ENCODE peak calls at places on chromosome 19, in four cellular contexts. D, P, Y and F are unnamed samples.

GRCh38 chr19:7159105-7159933 is 89.8 kb downstream of the ZNF557 start:
- DNase-seq in D (no peak), P (peak; percentile 53), Y (no peak), F (no peak)

GRCh38 chr19:39839678-39840327 is 5.8 kb upstream of the DYRK1B start:
- DNase-seq in D (no peak), P (no peak), Y (no peak), F (no peak)

GRCh38 chr19:33055718-33056117 is 9.0 kb downstream of the RHPN2 start:
- DNase-seq in D (no peak), P (no peak), Y (peak; percentile 21), F (no peak)

GRCh38 chr19:685457-685931 is 9.3 kb downstream of the FSTL3 start:
- DNase-seq in D (no peak), P (no peak), Y (no peak), F (no peak)

GRCh38 chr19:4971424-4971793 is 2.5 kb downstream of the KDM4B start:
- DNase-seq in D (peak; percentile 5), P (no peak), Y (no peak), F (no peak)

GRCh38 chr19:48190288-48191284 is 20.1 kb downstream of the ZSWIM9 start:
- DNase-seq in D (peak; percentile 36), P (no peak), Y (no peak), F (no peak)

GRCh38 chr19:459724-460511 is 915 bp downstream of the SHC2 start:
- DNase-seq in D (no peak), P (peak; percentile 52), Y (peak; percentile 60), F (no peak)

GRCh38 chr19:28715157-28715556 is 497.8 kb downstream of the UQCRFS1 start:
- DNase-seq in D (no peak), P (no peak), Y (no peak), F (no peak)

GRCh38 chr19:27736225-27736624 is 1476.7 kb downstream of the UQCRFS1 start:
- DNase-seq in D (no peak), P (no peak), Y (no peak), F (no peak)

GRCh38 chr19:35977446-35978222 is 17.4 kb upstream of the SDHAF1 start:
- DNase-seq in D (no peak), P (no peak), Y (no peak), F (no peak)

GRCh38 chr19:50496189-50497029 is 14.6 kb downstream of the JOSD2 start:
- DNase-seq in D (no peak), P (no peak), Y (no peak), F (peak; percentile 36)

GRCh38 chr19:50833117-50833801 is at the start of gene KLK15:
- DNase-seq in D (no peak), P (no peak), Y (no peak), F (no peak)

GRCh38 chr19:42487798-42488178 is 40.5 kb downstream of the CEACAM1 start:
- DNase-seq in D (no peak), P (no peak), Y (no peak), F (no peak)

GRCh38 chr19:34319785-34320184 is 45.2 kb upstream of the GPI start:
- DNase-seq in D (no peak), P (no peak), Y (no peak), F (no peak)

GRCh38 chr19:50722248-50723013 is 733 bp upstream of the CLEC11A start:
- DNase-seq in D (no peak), P (no peak), Y (no peak), F (no peak)

DNA sequence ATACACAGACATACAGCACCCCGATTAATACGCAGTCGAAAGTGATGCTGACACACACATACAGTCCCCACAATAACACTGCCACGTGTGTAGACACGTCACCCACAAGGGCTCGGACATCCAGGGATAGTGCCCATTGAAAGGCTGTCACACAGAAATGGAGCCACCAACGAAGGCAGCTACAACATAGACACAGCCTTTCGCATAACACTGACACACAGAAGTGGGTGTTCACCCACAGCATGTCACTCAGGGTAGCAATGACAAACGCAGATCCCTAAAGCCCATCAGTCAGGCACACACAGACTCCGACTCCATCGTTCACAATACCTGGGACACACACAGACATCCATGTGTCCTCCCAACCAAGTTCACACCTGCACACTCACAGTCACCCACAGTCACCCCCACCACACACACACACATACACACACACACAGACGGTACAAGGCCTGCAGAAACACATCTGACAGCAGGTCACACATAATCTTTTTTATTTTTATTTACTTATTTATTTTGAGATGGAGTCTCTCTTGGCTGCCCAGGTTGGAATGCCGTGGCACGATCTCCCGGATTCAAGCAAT is 10.4 kb upstream of the NANOS3 start:
- DNase-seq in D (no peak), P (no peak), Y (no peak), F (no peak)
- H3K4me3 ChIP-seq in D (no peak overlapping the region), P (no peak overlapping the region), Y (no peak overlapping the region), F (peak overlapping the region; percentile 68)

GRCh38 chr19:58519087-58519354 is 589 bp downstream of the ZBTB45 start:
- DNase-seq in D (peak; percentile 39), P (peak; percentile 65), Y (peak; percentile 71), F (peak; percentile 74)
- H3K4me1 ChIP-seq in D (peaks cover 32% of the 10 kb centered on the region), P (peaks cover 50% of the 10 kb centered on the region), Y (peaks cover 9% of the 10 kb centered on the region), F (peaks cover 43% of the 10 kb centered on the region)

GRCh38 chr19:29966594-29967249 is 24.7 kb downstream of the URI1 start:
- DNase-seq in D (peak; percentile 10), P (no peak), Y (no peak), F (no peak)

GRCh38 chr19:29969891-29970290 is 27.9 kb downstream of the URI1 start:
- DNase-seq in D (no peak), P (no peak), Y (no peak), F (no peak)

GRCh38 chr19:29971002-29971401 is 29.0 kb downstream of the URI1 start:
- DNase-seq in D (no peak), P (no peak), Y (no peak), F (no peak)

GRCh38 chr19:29965529-29965928 is 23.5 kb downstream of the URI1 start:
- DNase-seq in D (no peak), P (no peak), Y (no peak), F (no peak)

DNA sequence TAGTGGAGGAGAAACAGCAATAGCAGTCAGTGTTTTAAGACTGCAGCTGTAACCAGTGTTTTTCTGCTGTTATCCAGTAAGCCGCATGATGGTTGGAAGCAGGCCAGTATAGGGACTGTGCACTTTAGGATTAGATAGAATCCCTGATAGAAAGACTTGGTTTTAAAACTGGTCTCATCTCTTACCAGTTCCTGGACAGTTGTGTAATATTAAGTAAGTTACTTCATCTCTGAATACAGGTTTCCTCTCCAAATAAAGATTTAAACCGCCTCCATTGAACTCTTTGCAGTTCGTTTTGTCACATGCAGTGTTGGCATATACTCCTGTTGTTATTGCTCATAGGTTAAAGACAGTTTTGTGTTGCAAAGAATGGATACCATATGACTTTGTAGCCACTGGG is 25.6 kb downstream of the URI1 start:
- DNase-seq in D (no peak), P (no peak), Y (no peak), F (no peak)
- H3K27ac ChIP-seq in D (no peak overlapping the region), P (no peak overlapping the region), Y (no peak overlapping the region), F (no peak overlapping the region)

DNA sequence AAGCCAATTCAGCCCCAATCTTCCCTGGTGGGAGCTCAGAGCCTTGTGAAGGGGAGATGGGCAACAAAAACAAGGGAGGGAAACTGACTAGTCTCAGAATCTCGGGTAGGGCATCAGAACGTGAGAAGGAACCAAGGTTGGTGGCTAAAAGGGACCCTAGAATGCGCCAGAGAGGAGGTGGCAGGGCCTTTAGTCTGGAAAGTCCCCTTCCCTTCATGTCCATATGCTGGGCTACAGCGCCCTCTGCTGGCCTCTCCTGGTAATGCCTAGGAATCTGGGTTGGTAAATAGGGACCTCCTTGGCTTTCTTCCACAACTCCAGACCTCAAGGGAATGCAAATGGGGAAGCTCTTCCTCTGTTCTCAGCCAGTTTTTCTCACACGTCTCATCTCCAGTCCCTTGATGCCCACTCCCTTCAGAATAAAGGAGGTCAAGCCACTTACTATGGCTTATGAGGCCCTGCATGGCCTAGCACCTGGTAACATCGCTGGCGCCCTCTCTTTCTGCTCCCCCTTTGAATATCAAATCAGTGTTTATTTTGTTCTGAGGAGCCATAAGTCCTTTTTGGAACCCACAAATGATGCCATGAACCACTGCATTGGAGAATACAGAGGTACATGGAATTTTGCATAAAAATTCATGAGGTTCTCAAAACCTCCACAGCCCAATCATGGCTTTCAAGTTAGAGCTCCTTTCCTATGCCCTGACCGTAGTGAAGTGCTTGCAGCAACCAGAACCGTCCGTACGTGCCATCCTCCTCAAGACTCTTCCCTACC is 1.3 kb upstream of the CCDC97 start:
- DNase-seq in D (peak; percentile 93), P (peak; percentile 90), Y (peak; percentile 93), F (peak; percentile 94)
- H3K4me3 ChIP-seq in D (peak overlapping the region; percentile 82), P (no peak overlapping the region), Y (no peak overlapping the region), F (peak overlapping the region; percentile 76)

DNA sequence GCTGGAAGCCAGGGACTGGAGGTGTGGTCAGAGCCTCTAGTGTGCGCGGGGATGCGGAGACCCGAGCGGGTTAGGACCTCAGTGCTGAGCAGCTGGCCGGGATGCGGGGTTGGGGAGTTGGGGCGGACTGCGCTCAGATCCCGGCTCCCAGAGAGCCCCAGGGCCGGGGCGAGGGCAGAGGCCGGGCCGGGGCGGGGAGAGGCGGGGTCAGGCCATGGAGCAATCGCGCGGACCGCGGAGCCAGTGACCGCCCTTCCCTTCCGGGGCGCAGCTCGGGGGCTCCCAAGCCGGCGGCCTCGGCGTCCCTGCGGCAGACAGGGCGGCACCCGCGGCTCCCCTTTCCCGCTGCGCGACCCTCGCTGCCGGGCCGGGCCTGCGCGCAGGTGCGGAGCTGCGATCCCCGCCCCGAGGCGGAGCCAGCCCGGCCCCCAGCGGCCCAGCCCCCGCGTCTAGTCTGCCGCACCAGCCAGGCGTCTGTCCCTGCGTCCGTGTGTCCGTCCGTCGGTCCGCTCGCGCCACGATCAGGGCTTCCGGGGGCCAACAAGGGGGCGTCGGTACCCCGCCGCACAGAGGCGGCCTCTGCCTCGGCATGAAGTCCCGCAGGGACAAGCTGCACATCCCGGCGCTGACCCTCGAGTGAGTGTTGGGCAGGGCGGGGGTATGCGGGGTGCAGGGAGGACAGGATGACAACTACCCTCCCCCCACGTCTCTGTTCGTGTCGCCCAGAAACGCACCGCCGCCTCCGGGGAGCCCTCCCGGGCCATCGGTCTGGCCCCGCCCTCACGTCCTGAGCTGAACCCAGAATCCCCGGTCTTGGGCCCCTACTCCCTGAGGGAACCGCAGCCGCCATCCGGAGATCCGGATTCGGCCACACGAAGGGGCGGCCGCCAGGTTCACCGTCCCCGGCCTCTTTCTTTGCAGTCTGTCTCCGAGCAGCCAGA is 12.4 kb downstream of the MAST3 start:
- DNase-seq in D (no peak), P (peak; percentile 75), Y (no peak), F (peak; percentile 85)
- H3K4me1 ChIP-seq in D (peaks cover 19% of the 10 kb centered on the region), P (peaks cover 66% of the 10 kb centered on the region), Y (peaks cover 5% of the 10 kb centered on the region), F (peaks cover 34% of the 10 kb centered on the region)

GRCh38 chr19:2944403-2944774 is 382 bp downstream of the ZNF77 start:
- DNase-seq in D (no peak), P (no peak), Y (no peak), F (no peak)

GRCh38 chr19:2944775-2945574 is at the start of gene ZNF77:
- DNase-seq in D (peak; percentile 99), P (peak; percentile 98), Y (peak; percentile 97), F (peak; percentile 98)

GRCh38 chr19:2945575-2946184 is 909 bp upstream of the ZNF77 start:
- DNase-seq in D (no peak), P (no peak), Y (no peak), F (no peak)

DNA sequence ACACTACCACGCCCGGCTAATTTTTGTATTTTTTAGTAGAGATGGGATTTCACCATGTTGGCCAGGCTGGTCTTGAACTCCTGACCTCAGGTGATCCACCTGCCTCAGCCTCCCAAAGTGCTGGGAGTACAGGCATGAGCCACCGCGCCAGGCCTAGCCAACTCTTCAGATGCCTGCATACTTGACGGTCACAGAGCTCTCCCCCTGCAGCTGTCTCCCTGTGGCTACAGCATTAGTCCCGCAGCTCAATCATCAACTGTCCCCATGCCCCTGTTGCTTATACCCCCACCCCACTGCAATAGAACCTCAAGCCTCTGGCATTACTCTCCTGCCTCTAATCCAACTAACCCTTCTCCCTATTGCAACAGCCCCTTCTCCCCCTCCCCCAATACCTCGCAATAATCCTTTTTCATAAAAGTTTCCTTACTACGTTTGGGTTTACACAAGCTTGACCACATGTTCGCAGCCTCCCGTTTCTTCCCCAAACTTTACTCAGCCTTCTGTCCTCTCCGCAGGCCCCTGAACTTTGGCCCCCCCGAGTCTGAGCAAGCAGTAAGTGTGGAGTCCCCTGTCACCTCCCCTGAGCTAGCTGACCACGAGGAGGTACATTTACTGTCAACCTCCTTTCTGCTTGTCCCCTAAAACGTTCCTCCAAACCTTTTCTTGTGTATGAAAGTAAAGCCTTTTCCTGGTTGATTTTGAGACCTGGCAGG is 1.7 kb downstream of the ZNF77 start:
- DNase-seq in D (no peak), P (no peak), Y (no peak), F (no peak)
- H3K27ac ChIP-seq in D (no peak overlapping the region), P (no peak overlapping the region), Y (no peak overlapping the region), F (no peak overlapping the region)